ENCODE peak calls at places on chromosomes 4 and X, in five cellular contexts. O is A549, F is HepG2, U is K562, V is GM12878. S is an unnamed sample.

GRCh38 chr4:14961292-14961691 is 41.0 kb upstream of the CPEB2 start:
- DNase-seq in O (no peak), F (no peak), U (no peak), V (no peak), S (no peak)

GRCh38 chrX:69505772-69506616 is 1.9 kb downstream of the NALF2 start:
- DNase-seq in O (no peak), F (no peak), U (no peak), V (no peak), S (peak; percentile 12)

GRCh38 chrX:151563449-151563848 is at the start of gene PASD1:
- DNase-seq in O (no peak), F (no peak), U (peak; percentile 29), V (no peak), S (no peak)

GRCh38 chr4:22762548-22762947 is 69.8 kb downstream of the GBA3 start:
- DNase-seq in O (no peak), F (no peak), U (no peak), V (no peak), S (peak; percentile 31)

GRCh38 chrX:20267924-20268701 is 1.4 kb upstream of the RPS6KA3 start:
- DNase-seq in O (no peak), F (no peak), U (peak; percentile 7), V (no peak), S (peak; percentile 70)

GRCh38 chr4:181150173-181150572 is 1093.0 kb upstream of the TENM3 start:
- DNase-seq in O (no peak), F (peak; percentile 6), U (no peak), V (no peak), S (no peak)

GRCh38 chrX:124719060-124719459 is 372.7 kb downstream of the SH2D1A start:
- DNase-seq in O (no peak), F (peak; percentile 31), U (no peak), V (no peak), S (no peak)

GRCh38 chrX:18931972-18932371 is 51.9 kb downstream of the PHKA2 start:
- DNase-seq in O (peak; percentile 16), F (peak; percentile 2), U (peak; percentile 6), V (no peak), S (peak; percentile 45)

GRCh38 chrX:21800344-21800770 is 39.1 kb upstream of the MBTPS2 start:
- DNase-seq in O (no peak), F (no peak), U (no peak), V (no peak), S (no peak)

GRCh38 chr4:145868637-145869409 is 69.8 kb downstream of the ZNF827 start:
- DNase-seq in O (no peak), F (no peak), U (no peak), V (no peak), S (no peak)

GRCh38 chrX:72245461-72246089 is 6.7 kb upstream of the ERCC6L start:
- DNase-seq in O (peak; percentile 74), F (peak; percentile 37), U (peak; percentile 71), V (no peak), S (peak; percentile 74)

GRCh38 chr4:86498560-86499166 is 95.5 kb upstream of the PTPN13 start:
- DNase-seq in O (peak; percentile 16), F (peak; percentile 7), U (peak; percentile 34), V (no peak), S (peak; percentile 86)

GRCh38 chr4:167119392-167119791 is 114.9 kb downstream of the SPOCK3 start:
- DNase-seq in O (no peak), F (no peak), U (no peak), V (no peak), S (no peak)

GRCh38 chrX:46849933-46850332 is 13.1 kb downstream of the RP2 start:
- DNase-seq in O (no peak), F (no peak), U (no peak), V (no peak), S (no peak)

GRCh38 chrX:120419465-120419864 is 49.6 kb downstream of the LAMP2 start:
- DNase-seq in O (no peak), F (no peak), U (no peak), V (no peak), S (no peak)

GRCh38 chrX:115958687-115959359 is 211.7 kb upstream of the AGTR2 start:
- DNase-seq in O (no peak), F (no peak), U (no peak), V (no peak), S (no peak)

GRCh38 chr4:54513231-54513630 is 144.5 kb upstream of the KIT start:
- DNase-seq in O (no peak), F (no peak), U (no peak), V (no peak), S (no peak)

GRCh38 chrX:48854898-48855297 is 19.5 kb upstream of the PCSK1N start:
- DNase-seq in O (no peak), F (peak; percentile 25), U (no peak), V (no peak), S (peak; percentile 47)

GRCh38 chr4:169120624-169121023 is 110.6 kb upstream of the CBR4 start:
- DNase-seq in O (no peak), F (peak; percentile 20), U (no peak), V (no peak), S (no peak)

GRCh38 chrX:107747596-107748161 is 27.9 kb downstream of the TSC22D3 start:
- DNase-seq in O (no peak), F (no peak), U (no peak), V (no peak), S (no peak)

GRCh38 chr4:102713096-102713495 is 47.7 kb downstream of the MANBA start:
- DNase-seq in O (peak; percentile 18), F (peak; percentile 58), U (no peak), V (no peak), S (peak; percentile 28)

GRCh38 chr4:4575284-4576211 is 33.7 kb upstream of the STX18 start:
- DNase-seq in O (peak; percentile 65), F (no peak), U (peak; percentile 79), V (peak; percentile 9), S (peak; percentile 93)

GRCh38 chr4:98338761-98339438 is 77.7 kb downstream of the RAP1GDS1 start:
- DNase-seq in O (no peak), F (no peak), U (no peak), V (no peak), S (peak; percentile 46)

GRCh38 chr4:169102011-169102410 is 92.0 kb upstream of the CBR4 start:
- DNase-seq in O (no peak), F (no peak), U (no peak), V (no peak), S (no peak)

GRCh38 chr4:159010563-159011260 is 92.2 kb upstream of the RAPGEF2 start:
- DNase-seq in O (no peak), F (peak; percentile 30), U (no peak), V (no peak), S (no peak)

GRCh38 chr4:153954654-153955053 is 165.8 kb upstream of the SFRP2 start:
- DNase-seq in O (no peak), F (no peak), U (no peak), V (no peak), S (no peak)

GRCh38 chrX:150548684-150549083 is 19.7 kb upstream of the MTM1 start:
- DNase-seq in O (no peak), F (no peak), U (no peak), V (no peak), S (no peak)

GRCh38 chr4:82918091-82918490 is 17.6 kb downstream of the THAP9 start:
- DNase-seq in O (no peak), F (no peak), U (no peak), V (no peak), S (no peak)

GRCh38 chr4:47198791-47199190 is 167.4 kb downstream of the GABRB1 start:
- DNase-seq in O (no peak), F (no peak), U (no peak), V (no peak), S (no peak)
- TF ChIP-seq JUNB in O (no peak), F (no peak), U (no peak), V (no peak), S (no peak)

DNA sequence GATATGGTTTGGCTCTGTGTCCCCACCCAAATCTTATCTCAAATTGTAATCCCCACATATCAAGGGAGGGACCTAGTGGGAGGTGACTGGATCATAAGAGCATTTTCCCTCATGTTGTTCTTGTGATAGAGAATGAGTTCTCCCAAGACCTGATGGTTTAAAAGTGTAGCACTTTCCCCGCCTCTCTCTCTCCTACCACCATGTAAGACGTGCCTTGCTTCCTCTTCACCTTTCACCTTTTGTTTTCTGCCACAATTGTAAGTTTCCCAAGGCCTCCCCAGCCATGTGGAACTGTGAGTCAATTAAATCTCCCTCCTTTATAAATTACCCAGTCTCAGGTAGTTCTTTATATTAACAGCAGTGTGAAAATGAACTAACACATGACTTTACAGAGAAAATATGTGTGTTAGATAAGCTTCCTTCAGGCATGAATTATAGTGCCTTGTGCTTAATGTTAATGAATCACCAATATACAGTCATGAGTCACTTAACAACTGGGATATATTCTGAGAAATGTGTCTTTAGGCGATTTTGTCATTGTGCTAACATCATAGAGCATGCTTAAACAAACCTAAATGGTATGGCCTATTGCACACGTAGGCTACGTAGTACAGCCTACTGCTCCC is 37.9 kb downstream of the PDGFC start:
- DNase-seq in O (no peak), F (peak; percentile 58), U (no peak), V (no peak), S (no peak)
- H3K27ac ChIP-seq in O (peak overlapping the region; percentile 48), F (no peak overlapping the region), U (no peak overlapping the region), V (no peak overlapping the region), S (no peak overlapping the region)

DNA sequence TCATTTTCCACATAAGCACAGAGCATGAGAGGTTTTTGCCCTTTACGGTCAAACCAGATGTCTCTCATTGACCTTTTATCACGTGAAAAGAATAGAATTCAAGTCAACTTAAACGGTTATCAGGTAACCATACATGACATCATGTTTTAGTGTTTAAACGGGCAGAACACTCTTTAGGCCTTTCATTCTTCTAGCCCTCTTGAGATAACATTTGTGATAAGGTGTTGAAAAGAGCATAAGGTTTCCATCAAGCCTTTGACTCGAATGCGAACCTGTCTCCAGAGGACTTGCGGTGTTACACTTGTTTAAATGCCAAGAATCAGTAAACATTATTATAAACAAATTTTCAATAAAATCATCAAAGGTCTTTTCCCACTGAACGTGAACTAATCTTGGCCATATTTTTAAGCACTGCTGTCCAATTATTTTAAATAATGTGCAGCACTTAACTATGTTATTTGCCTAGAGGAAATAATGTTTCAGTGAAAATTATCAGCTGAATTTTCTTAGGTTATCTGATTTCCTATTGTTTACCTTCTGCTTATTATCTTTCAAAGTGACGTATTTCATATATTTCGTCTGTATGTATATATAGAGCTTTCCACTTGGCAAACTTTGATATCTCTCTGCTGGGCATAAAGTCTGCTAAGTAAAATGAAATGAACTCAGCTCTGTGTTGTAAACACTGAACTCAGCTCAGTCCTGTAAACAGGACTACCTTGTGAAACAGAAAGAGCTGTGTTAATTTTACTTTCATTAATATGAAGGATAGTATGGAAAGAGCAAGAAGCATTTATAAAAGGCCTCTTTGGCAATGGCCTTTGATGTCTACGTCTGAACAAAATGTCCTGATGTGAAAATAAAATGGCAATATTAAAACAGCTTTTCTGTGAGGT is 33.3 kb downstream of the TENM3 start:
- DNase-seq in O (no peak), F (no peak), U (no peak), V (no peak), S (no peak)
- TF ChIP-seq JUNB in O (no peak), F (no peak), U (no peak), V (no peak), S (no peak)

DNA sequence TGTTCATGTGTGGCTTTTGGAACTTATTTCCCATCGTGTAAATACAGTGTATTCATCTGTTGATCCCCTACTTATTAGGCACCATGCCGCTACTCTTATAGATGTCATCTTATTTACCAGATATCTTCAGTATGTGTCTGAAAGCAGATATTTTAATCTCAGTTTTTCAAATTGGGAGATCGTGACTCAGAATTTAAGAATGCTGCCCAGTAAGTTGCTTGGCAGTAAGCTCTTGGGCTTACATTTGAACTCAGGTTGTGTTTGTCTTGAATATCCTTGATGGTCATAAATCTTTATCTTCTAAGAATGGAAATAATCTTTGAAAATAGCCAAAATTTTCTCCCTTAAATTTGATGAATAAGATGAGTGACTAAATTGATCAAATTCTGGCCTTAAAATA is 45.9 kb upstream of the RPA4 start:
- DNase-seq in O (no peak), F (no peak), U (no peak), V (no peak), S (no peak)
- H3K27ac ChIP-seq in O (no peak overlapping the region), F (no peak overlapping the region), U (no peak overlapping the region), V (peak overlapping the region; percentile 44), S (no peak overlapping the region)

GRCh38 chr4:142238589-142238988 is 602.2 kb downstream of the IL15 start:
- DNase-seq in O (no peak), F (no peak), U (no peak), V (no peak), S (no peak)
- TF ChIP-seq JUNB in O (no peak), F (no peak), U (no peak), V (no peak), S (no peak)

S was measured in GM23338.